ENCODE peak calls at places on chromosomes 6 and 20, in seven cellular contexts. F is Peyer's patch, L is neural progenitor cell, R is heart left ventricle, A is pancreas, P is upper lobe of right lung, V is cardiac muscle cell. Z is an unnamed sample.

GRCh38 chr6:137883400-137883888 is 16.4 kb downstream of the TNFAIP3 start:
- DNase-seq in F (no peak), L (no peak), R (peak; percentile 47), A (no peak), P (no peak), V (no peak), Z (no peak)

GRCh38 chr6:95176322-95176721 is 401.0 kb upstream of the MANEA start:
- DNase-seq in F (no peak), L (no peak), R (no peak), A (no peak), P (no peak), V (no peak), Z (no peak)

GRCh38 chr20:41984031-41984430 is 365.9 kb upstream of the CHD6 start:
- DNase-seq in F (no peak), L (no peak), R (no peak), A (no peak), P (no peak), V (no peak), Z (no peak)

GRCh38 chr6:14706378-14706929 is 539.4 kb upstream of the JARID2 start:
- DNase-seq in F (peak; percentile 61), L (no peak), R (peak; percentile 92), A (no peak), P (no peak), V (no peak), Z (no peak)

GRCh38 chr6:103769431-103769830 is 1090.3 kb downstream of the HACE1 start:
- DNase-seq in F (no peak), L (no peak), R (no peak), A (no peak), P (no peak), V (no peak), Z (no peak)

GRCh38 chr6:160733045-160733646 is 31.1 kb downstream of the PLG start:
- DNase-seq in F (peak; percentile 60), L (peak; percentile 77), R (peak; percentile 35), A (peak; percentile 58), P (no peak), V (peak; percentile 67), Z (no peak)

GRCh38 chr20:7772376-7772775 is 167.9 kb downstream of the HAO1 start:
- DNase-seq in F (no peak), L (no peak), R (no peak), A (peak; percentile 9), P (no peak), V (no peak), Z (no peak)

GRCh38 chr6:105346052-105346451 is 56.8 kb downstream of the PREP start:
- DNase-seq in F (no peak), L (peak; percentile 58), R (no peak), A (no peak), P (no peak), V (peak; percentile 70), Z (no peak)

GRCh38 chr6:5644523-5645183 is 362.1 kb downstream of the NRN1 start:
- DNase-seq in F (no peak), L (no peak), R (no peak), A (no peak), P (no peak), V (no peak), Z (no peak)

GRCh38 chr20:12068146-12068545 is 150.5 kb downstream of the BTBD3 start:
- DNase-seq in F (no peak), L (peak; percentile 42), R (no peak), A (no peak), P (no peak), V (peak; percentile 44), Z (no peak)

GRCh38 chr20:12061471-12061870 is 143.8 kb downstream of the BTBD3 start:
- DNase-seq in F (no peak), L (no peak), R (no peak), A (no peak), P (no peak), V (no peak), Z (no peak)

GRCh38 chr20:12067686-12068085 is 150.0 kb downstream of the BTBD3 start:
- DNase-seq in F (no peak), L (no peak), R (no peak), A (no peak), P (no peak), V (peak; percentile 63), Z (no peak)

GRCh38 chr20:12063106-12063505 is 145.4 kb downstream of the BTBD3 start:
- DNase-seq in F (no peak), L (no peak), R (no peak), A (no peak), P (no peak), V (no peak), Z (no peak)

DNA sequence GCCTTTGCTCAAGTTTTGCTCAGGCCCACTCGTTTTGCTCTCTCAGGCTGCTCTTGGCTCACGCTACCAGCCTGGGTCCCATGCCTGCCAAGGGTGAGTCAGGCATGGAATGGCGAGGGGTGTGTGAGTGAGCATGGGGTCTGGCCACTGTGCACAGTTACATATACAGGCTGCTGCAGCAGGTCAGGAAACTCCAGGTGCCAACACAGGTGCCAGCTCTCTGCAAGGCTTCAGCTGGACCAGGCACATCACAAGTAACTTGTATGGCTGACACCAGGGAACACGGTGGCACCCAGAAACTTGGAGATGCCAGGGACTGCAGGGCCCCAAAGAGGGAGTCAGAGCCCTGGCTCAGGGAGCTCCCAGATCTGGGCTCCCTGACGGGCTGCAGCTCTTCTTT is 146.8 kb downstream of the BTBD3 start:
- DNase-seq in F (no peak), L (no peak), R (no peak), A (no peak), P (no peak), V (no peak), Z (no peak)
- H3K27ac ChIP-seq in F (no peak overlapping the region), L (no peak overlapping the region), R (no peak overlapping the region), A (no peak overlapping the region), P (no peak overlapping the region), V (no peak overlapping the region), Z (no peak overlapping the region)

GRCh38 chr6:42724825-42725224 is 2.4 kb upstream of the PRPH2 start:
- DNase-seq in F (no peak), L (no peak), R (no peak), A (no peak), P (no peak), V (no peak), Z (no peak)

GRCh38 chr6:42726485-42727083 is 4.2 kb upstream of the PRPH2 start:
- DNase-seq in F (peak; percentile 90), L (peak; percentile 84), R (peak; percentile 71), A (peak; percentile 77), P (peak; percentile 70), V (peak; percentile 90), Z (peak; percentile 11)

GRCh38 chr6:42727627-42728026 is 5.2 kb upstream of the PRPH2 start:
- DNase-seq in F (no peak), L (no peak), R (peak; percentile 33), A (no peak), P (peak; percentile 64), V (no peak), Z (no peak)

GRCh38 chr6:42726026-42726425 is 3.6 kb upstream of the PRPH2 start:
- DNase-seq in F (no peak), L (no peak), R (no peak), A (no peak), P (no peak), V (no peak), Z (no peak)

GRCh38 chr6:42727084-42727601 is 4.7 kb upstream of the PRPH2 start:
- DNase-seq in F (peak; percentile 56), L (no peak), R (peak; percentile 35), A (peak; percentile 22), P (peak; percentile 70), V (no peak), Z (peak; percentile 15)
- H3K27ac ChIP-seq in F (peak overlapping the region; percentile 75), L (no peak overlapping the region), R (peak overlapping the region; percentile 60), A (peak overlapping the region; percentile 48), P (peak overlapping the region; percentile 82), V (no peak overlapping the region), Z (peak overlapping the region; percentile 30)

DNA sequence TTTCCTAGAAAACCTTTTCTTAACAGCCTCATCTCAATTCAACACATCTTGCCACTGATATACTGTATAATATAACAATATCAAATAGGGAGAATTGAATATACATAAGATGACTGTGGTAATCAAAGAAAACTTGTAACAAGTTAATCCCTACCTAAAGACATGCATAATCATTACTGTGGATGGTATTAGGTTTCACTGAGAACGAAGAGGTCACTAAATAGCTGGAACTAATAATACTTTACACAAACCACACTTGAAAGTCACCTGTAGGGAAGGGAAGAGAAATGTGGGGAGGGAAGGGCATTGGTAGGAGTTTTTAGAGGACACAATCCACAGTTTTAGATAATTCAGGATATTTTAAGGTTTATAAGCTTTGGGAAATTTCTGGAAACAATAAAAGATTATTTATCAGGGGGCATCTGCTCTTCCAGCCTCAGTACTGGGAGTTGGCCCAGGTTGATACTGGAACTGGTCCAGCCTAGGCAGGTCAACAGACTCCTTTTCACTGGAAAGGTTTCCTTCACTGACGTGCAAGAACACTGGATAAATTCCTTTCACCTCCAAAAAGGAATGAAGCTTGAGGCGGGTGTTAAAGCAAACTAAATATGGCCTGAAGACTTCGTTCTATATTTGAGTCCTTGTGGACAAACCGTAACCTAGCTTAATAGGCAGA is 44.0 kb downstream of the MAP7 start:
- DNase-seq in F (no peak), L (no peak), R (no peak), A (no peak), P (no peak), V (no peak), Z (no peak)
- H3K27ac ChIP-seq in F (no peak overlapping the region), L (no peak overlapping the region), R (no peak overlapping the region), A (no peak overlapping the region), P (no peak overlapping the region), V (no peak overlapping the region), Z (peak overlapping the region; percentile 50)

GRCh38 chr20:3680701-3681351 is 984 bp downstream of the ADAM33 start:
- DNase-seq in F (no peak), L (peak; percentile 51), R (no peak), A (no peak), P (no peak), V (no peak), Z (no peak)

GRCh38 chr20:3678198-3678597 is 3.6 kb downstream of the ADAM33 start:
- DNase-seq in F (no peak), L (no peak), R (no peak), A (no peak), P (no peak), V (no peak), Z (no peak)

GRCh38 chr20:3678893-3679720 is 2.7 kb downstream of the ADAM33 start:
- DNase-seq in F (no peak), L (no peak), R (no peak), A (no peak), P (no peak), V (no peak), Z (no peak)

GRCh38 chr20:3681352-3681930 is 369 bp downstream of the ADAM33 start:
- DNase-seq in F (no peak), L (no peak), R (no peak), A (no peak), P (no peak), V (no peak), Z (peak; percentile 7)

DNA sequence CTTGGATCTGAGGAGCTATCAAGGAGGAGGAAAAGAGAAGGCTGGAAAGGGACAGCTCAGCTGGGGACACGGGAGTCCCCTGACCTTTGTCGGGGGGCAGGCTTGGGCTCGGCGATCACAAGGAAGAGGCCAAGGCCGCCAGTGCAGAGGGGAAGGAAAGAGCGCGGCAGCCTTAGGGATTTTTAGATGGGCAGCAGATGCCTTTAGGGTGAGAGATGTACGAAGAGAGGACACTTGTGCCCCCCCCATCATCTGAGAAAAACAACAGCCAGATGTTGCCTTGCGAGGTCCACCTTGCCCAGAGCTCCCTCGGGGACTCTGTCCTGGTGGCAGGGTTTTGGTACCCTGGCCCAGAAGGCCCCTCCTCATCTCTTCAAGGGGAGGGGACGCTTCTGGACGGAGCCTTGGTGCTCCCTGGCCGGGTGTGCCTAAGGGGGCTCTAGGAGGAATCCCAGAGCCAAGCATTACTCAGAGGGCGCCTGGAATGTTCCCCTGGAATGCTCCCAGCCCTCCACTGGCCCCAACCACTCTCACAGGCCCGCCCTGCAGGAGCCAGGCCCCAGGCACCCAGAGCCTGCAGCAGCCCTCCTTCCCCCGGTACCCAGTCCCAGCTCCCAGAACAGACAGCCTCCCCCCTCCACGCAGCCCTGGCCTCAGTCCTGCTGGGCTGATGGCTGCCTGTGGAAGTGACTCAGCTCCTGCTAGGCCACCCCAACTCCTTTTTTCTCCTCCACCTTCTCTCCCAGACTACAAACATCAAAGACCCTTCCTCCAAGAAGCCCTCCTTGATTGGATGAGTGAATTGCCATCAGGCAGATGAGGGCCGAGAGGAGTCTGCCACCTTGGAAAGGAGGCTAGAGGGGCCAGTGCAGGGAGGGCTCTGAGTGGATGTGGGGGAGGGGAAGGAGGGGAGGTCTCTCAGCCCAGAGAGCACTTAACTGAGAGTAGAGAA is 1.8 kb downstream of the ADAM33 start:
- DNase-seq in F (peak; percentile 58), L (peak; percentile 27), R (peak; percentile 71), A (no peak), P (no peak), V (no peak), Z (no peak)
- H3K27ac ChIP-seq in F (peak overlapping the region; percentile 64), L (no peak overlapping the region), R (peak overlapping the region; percentile 47), A (no peak overlapping the region), P (peak overlapping the region; percentile 17), V (no peak overlapping the region), Z (no peak overlapping the region)